ENCODE peak calls at places on chromosomes 4 and X, in four cellular contexts. J is OCI-LY7, P is GM12878, Z is neural progenitor cell. I is an unnamed sample.

GRCh38 chr4:150229538-150229937 is 151.3 kb downstream of the DCLK2 start:
- DNase-seq in Z (no peak), J (no peak), P (no peak), I (no peak)

GRCh38 chr4:180617203-180617602 is 1626.0 kb upstream of the TENM3 start:
- DNase-seq in P (no peak), J (no peak), Z (no peak), I (no peak)

GRCh38 chrX:46386511-46386910 is 158.7 kb downstream of the ZNF674 start:
- DNase-seq in Z (no peak), P (no peak), J (peak; percentile 2), I (no peak)

GRCh38 chr4:140686799-140687198 is 69.4 kb downstream of the TBC1D9 start:
- DNase-seq in P (no peak), Z (no peak), J (no peak), I (no peak)

GRCh38 chr4:156971168-156971601 is 414 bp downstream of the PDGFC start:
- DNase-seq in J (no peak), P (no peak), Z (peak; percentile 64), I (no peak)

GRCh38 chr4:73862357-73862756 is 6.8 kb upstream of the CXCL1 start:
- DNase-seq in Z (no peak), P (no peak), J (no peak), I (no peak)

GRCh38 chr4:108213308-108213707 is 44.6 kb upstream of the LEF1 start:
- DNase-seq in J (no peak), P (no peak), Z (peak; percentile 51), I (no peak)

GRCh38 chrX:145394344-145394743 is 147.0 kb downstream of the SPANXN1 start:
- DNase-seq in J (no peak), Z (no peak), P (no peak), I (no peak)

GRCh38 chr4:83686166-83686565 is 150.3 kb downstream of the GPAT3 start:
- DNase-seq in J (no peak), P (no peak), Z (no peak), I (no peak)

GRCh38 chr4:33149658-33150057 is 2429.5 kb downstream of the PCDH7 start:
- DNase-seq in Z (no peak), P (no peak), J (no peak), I (no peak)

DNA sequence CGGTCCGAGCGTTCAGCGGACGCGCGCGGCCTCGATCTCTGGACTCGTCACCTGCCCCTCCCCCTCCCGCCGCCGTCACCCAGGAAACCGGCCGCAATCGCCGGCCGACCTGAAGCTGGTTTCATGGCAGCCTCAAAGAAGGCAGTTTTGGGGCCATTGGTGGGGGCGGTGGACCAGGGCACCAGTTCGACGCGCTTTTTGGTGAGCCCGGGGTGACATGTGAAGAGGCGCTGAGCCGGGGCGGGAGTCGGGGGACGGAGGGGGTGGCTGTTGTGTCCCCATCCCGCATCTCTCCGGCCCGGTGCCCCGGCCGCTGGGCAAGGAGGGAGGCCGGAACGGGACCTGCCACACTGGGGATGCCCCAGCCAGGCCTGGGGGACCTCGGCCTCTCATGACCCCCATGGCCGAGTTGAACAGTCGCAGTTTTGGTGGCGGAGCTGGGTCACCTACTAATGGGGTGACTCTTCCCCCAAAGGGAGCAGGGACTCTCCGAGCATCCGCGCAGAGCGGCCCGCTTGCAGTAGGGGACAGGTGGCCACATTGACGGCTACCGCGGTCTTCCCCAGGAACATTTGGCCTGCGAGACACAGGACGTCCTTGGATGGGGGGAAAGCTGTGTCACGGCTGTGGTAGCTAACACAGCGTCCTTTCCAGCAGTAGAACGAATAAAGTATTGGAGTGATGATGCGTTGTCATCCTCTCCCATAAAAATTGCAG is at the start of gene GK:
- DNase-seq in P (no peak), J (peak; percentile 19), Z (peak; percentile 39), I (no peak)
- H3K4me2 ChIP-seq in P (peak within 1 kb of the TSS; percentile 57), J (peak within 1 kb of the TSS; percentile 92), Z (peak within 1 kb of the TSS; percentile 75), I (peak within 1 kb of the TSS; percentile 83)

DNA sequence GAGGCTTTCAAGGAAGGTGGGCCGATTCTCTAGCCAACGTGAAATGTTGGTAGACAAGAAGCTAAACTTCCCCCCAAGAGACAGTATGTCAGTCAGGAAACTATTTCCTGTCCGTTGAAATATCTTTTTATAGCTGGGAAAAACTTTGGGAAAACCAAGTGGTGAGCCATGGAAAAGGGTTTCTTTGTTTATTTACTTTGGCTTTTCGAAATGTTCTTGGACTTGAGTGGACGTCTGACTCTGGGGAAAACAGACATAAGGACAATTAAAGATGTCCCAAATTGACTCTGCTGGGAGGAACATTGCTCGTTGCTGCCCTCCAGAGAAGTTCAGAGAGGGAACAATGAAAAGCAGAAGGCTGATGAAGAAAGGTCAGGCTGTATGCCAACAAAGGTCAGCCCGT is 295.4 kb downstream of the RAPGEF2 start:
- DNase-seq in J (no peak), P (no peak), Z (no peak), I (no peak)
- H3K4me2 ChIP-seq in J (no peak overlapping the region), P (no peak overlapping the region), Z (no peak overlapping the region), I (no peak overlapping the region)

GRCh38 chrX:28586291-28586690 is 955 bp upstream of the IL1RAPL1 start:
- DNase-seq in Z (peak; percentile 71), J (no peak), P (no peak), I (no peak)
- H3K4me2 ChIP-seq in Z (peak overlapping the region; percentile 84), J (no peak overlapping the region), P (no peak overlapping the region), I (peak overlapping the region; percentile 78)

GRCh38 chr4:42282081-42282901 is 115.0 kb upstream of the SHISA3 start:
- DNase-seq in P (peak; percentile 33), Z (peak; percentile 92), J (peak; percentile 82), I (peak; percentile 61)

GRCh38 chr4:42280327-42281095 is 116.8 kb upstream of the SHISA3 start:
- DNase-seq in J (peak; percentile 53), Z (peak; percentile 39), P (no peak), I (no peak)

GRCh38 chr4:42284030-42284429 is 113.3 kb upstream of the SHISA3 start:
- DNase-seq in J (no peak), P (no peak), Z (no peak), I (no peak)

GRCh38 chr4:42278709-42279324 is 118.5 kb upstream of the SHISA3 start:
- DNase-seq in J (no peak), Z (no peak), P (no peak), I (no peak)

DNA sequence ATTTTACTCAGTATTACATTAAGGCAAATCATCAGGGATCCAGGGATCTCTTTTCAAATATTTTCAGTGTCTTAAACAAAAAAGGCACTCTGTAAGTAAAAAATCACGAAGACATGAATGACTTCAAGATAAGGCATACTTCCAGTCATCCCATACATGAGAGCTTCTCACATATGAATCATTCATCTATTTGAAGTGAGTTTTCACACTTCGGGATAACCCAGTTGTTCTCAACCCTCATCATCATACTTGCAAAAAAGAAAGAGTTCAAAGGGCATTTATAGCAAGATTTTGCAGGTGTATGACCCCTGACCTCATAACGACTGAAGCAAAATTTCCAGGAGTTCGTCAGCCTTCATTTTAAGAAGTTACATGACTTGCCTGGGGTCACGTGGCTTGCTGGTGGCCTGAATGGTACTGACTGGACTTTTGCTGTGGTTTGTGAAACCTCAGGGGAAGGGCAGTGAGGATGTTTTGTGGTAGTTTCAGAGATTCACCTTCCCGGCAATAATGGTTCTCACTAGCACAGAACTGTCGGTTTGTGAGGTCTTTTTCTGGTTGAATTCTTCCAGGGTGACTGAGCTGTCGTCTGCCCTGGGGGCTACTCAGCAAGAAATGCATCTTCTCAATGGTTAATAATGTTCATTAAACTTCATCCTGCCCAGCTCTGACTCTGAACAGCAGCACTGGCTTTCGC is 115.8 kb upstream of the SHISA3 start:
- DNase-seq in J (no peak), P (peak; percentile 53), Z (no peak), I (no peak)
- H3K4me2 ChIP-seq in J (peak overlapping the region; percentile 19), P (peak overlapping the region; percentile 46), Z (no peak overlapping the region), I (no peak overlapping the region)

DNA sequence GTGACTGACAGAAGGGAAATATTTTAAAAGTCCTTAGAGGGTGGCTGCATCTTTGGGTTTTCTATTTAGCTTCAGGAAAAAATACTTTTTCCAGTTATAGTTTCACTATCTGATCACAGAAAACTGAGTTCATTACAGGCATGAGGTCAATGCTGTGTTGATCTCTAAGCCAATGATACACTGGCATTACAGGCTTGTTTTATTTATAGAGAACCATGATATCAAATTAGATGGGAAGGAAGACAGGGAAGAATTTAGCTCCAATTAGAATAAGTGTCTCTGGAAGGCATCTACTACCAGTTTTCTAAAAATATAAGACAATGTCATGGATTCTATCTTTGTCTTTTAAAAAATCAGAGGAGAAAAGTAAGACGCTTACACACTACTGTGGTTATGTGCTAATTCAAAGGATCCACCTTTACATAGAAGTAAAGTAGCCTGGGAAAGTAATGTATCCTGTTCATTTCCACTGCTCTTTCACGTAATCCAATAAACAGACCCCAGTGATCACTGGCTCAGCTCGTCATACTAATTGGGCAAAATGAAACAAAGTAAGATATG is 344.5 kb upstream of the PPARGC1A start:
- DNase-seq in P (no peak), J (no peak), Z (no peak), I (no peak)
- H3K4me2 ChIP-seq in P (no peak overlapping the region), J (no peak overlapping the region), Z (no peak overlapping the region), I (no peak overlapping the region)

GRCh38 chr4:7806080-7806630 is 133.5 kb downstream of the AFAP1 start:
- DNase-seq in J (no peak), P (no peak), Z (peak; percentile 47), I (no peak)
- H3K4me2 ChIP-seq in J (no peak overlapping the region), P (no peak overlapping the region), Z (peak overlapping the region; percentile 43), I (peak overlapping the region; percentile 12)

GRCh38 chr4:139018501-139018900 is 2.9 kb downstream of the NOCT start:
- DNase-seq in Z (no peak), J (no peak), P (no peak), I (no peak)
- H3K4me2 ChIP-seq in Z (peak overlapping the region; percentile 48), J (peak overlapping the region; percentile 64), P (peak overlapping the region; percentile 62), I (peak overlapping the region; percentile 49)

I was measured in H1.